ENCODE peak calls at places on chromosome 13, in five cellular contexts. C is lower lobe of right lung; A is CD8-positive, alpha-beta T cell; O is neural crest cell; S is fibroblast of pulmonary artery. E is an unnamed sample.

GRCh38 chr13:77028202-77028601 is 1.2 kb upstream of the FBXL3 start:
- DNase-seq in O (no peak), C (no peak), A (no peak), S (peak), E (no peak)

GRCh38 chr13:80590551-80590950 is 249.6 kb upstream of the SPRY2 start:
- DNase-seq in C (no peak), S (no peak), O (no peak), A (no peak), E (no peak)

GRCh38 chr13:31214379-31214778 is 14.6 kb downstream of the B3GLCT start:
- DNase-seq in A (no peak), O (no peak), S (no peak), C (no peak), E (no peak)

GRCh38 chr13:109241160-109241559 is 545.2 kb downstream of the IRS2 start:
- DNase-seq in C (no peak), S (no peak), O (no peak), A (no peak), E (no peak)

GRCh38 chr13:58144616-58145015 is 513.1 kb downstream of the PCDH17 start:
- DNase-seq in S (no peak), C (no peak), A (no peak), O (no peak), E (no peak)

GRCh38 chr13:113542751-113543424 is 41.7 kb upstream of the TFDP1 start:
- DNase-seq in S (no peak), C (peak), O (no peak), A (no peak), E (no peak)

GRCh38 chr13:113655358-113656014 is 2.5 kb downstream of the ATP4B start:
- DNase-seq in C (peak), A (no peak), O (no peak), S (no peak), E (no peak)

GRCh38 chr13:44274838-44275237 is 98.8 kb upstream of the SERP2 start:
- DNase-seq in A (peak), O (no peak), S (no peak), C (no peak), E (no peak)

GRCh38 chr13:26132756-26133155 is 80.9 kb upstream of the SHISA2 start:
- DNase-seq in A (no peak), C (no peak), O (no peak), S (peak), E (no peak)

GRCh38 chr13:75825161-75825560 is 189.0 kb downstream of the LMO7 start:
- DNase-seq in S (no peak), O (no peak), C (no peak), A (no peak), E (no peak)

GRCh38 chr13:93847162-93847561 is 620.6 kb downstream of the GPC6 start:
- DNase-seq in C (no peak), A (no peak), S (peak), O (no peak), E (no peak)

GRCh38 chr13:57824121-57824520 is 192.6 kb downstream of the PCDH17 start:
- DNase-seq in O (no peak), S (no peak), A (no peak), C (no peak), E (no peak)

GRCh38 chr13:32585625-32586021 is 629 bp upstream of the PDS5B start:
- DNase-seq in C (no peak), O (peak), S (no peak), A (peak), E (no peak)

GRCh38 chr13:39417131-39417530 is 185.9 kb downstream of the LHFPL6 start:
- DNase-seq in C (no peak), A (no peak), O (peak), S (peak), E (no peak)

GRCh38 chr13:31191748-31192147 is 8.0 kb upstream of the B3GLCT start:
- DNase-seq in O (no peak), S (no peak), A (no peak), C (no peak), E (no peak)

GRCh38 chr13:90834700-90835099 is 512.8 kb upstream of the MIR17HG start:
- DNase-seq in O (no peak), S (no peak), C (no peak), A (no peak), E (no peak)

GRCh38 chr13:104318121-104318520 is 1251.9 kb upstream of the SLC10A2 start:
- DNase-seq in O (no peak), S (peak), C (no peak), A (no peak), E (no peak)

DNA sequence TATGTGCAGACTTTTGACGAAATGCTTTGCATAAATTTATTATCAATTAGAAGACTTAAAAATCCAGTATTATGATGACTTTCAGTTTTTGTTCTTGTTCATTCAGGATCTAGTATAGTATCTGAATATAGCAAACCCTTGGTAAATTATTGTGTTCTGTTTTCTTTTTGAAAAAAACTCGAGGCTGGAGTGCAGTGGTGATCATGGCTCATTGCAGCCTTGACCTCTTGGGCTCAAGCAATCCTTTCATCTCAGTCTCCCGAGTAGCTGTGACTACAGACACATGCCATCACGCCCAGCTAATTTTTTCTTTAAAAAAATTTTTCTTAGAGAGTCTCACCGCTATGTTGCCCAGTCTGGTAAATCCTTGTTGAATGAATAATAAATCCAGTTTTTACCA is 4.6 kb downstream of the FARP1 start:
- DNase-seq in A (no peak), S (no peak), O (no peak), C (no peak), E (no peak)
- TF ChIP-seq CTCF in A (no peak), S (no peak), O (no peak), C (no peak), E (peak)

GRCh38 chr13:50170447-50171037 is 155.3 kb downstream of the KCNRG start:
- DNase-seq in O (no peak), S (peak), A (no peak), C (no peak), E (no peak)
- TF ChIP-seq CTCF in O (no peak), S (peak), A (no peak), C (peak), E (no peak)

DNA sequence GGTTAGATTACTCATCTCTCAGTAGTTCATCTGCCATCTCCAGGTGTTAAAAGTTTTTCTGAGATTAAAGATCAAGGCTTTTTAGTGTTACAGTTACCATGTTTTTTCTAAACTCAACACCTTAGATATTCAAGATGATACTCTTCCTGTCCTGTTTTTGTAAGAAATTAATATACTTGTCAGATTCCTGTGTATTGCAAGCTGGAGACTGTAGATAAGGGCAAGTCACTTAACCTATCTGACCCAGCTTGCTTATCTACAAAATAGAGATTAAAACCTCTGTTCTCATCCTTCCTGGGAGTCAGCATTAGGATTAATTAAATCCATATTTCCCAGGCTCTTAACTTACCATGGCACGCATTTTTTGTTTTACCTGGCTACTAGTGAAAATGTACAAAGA is 25.2 kb downstream of the SUGT1 start:
- DNase-seq in S (no peak), O (no peak), A (no peak), C (no peak), E (no peak)
- TF ChIP-seq CTCF in S (no peak), O (no peak), A (no peak), C (no peak), E (no peak)

GRCh38 chr13:45490068-45490467 is 25.3 kb downstream of the COG3 start:
- DNase-seq in C (no peak), O (no peak), A (no peak), S (no peak), E (no peak)
- TF ChIP-seq CTCF in C (no peak), O (peak), A (peak), S (peak), E (peak)

GRCh38 chr13:27534976-27535370 is 84.6 kb upstream of the MTIF3 start:
- DNase-seq in O (no peak), A (no peak), C (no peak), S (no peak), E (no peak)
- TF ChIP-seq CTCF in O (no peak), A (no peak), C (no peak), S (no peak), E (no peak)

DNA sequence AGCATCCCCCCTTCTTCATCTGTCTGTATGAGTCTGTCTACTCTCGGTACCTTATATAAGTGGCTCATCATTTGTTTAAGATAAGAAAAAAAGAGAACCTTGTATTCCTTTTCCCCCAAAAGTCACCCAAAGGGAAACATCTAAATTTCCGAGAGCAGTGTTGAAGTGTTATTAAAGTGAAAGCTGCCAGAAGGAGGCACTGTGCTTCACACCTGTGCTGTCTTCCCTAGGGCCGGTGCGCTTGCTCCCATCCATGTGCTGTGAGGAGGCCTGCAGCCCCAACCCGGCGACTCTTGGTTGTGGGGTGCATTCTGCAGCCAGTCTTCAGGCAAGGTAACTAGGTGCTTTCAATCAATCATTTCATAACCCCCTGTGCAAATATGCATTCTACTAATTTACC is 97.5 kb downstream of the TNFRSF19 start:
- DNase-seq in S (no peak), C (no peak), O (no peak), A (no peak), E (no peak)
- TF ChIP-seq CTCF in S (no peak), C (no peak), O (no peak), A (no peak), E (peak)

E was measured in progenitor cell of endocrine pancreas.